ENCODE peak calls at places on chromosomes 11 and 22, in nine cellular contexts. V is NCI-H510A treated with DMSO at 0.1 percent for 48 hours; T is activated T-cell treated with anti-CD3 and anti-CD28 coated beads, Interleukin-2, amount 50 U/mL, for 72 hours; U is COR-L47; C is mucosa of gallbladder; Q is fibroblast of the conjunctiva; F is activated CD8-positive, alpha-beta T cell treated with anti-CD3 and anti-CD28 coated beads for 36 hours; Z is AML-193; A is GOT3. K is an unnamed sample.

GRCh38 chr22:49521787-49522224 is 305.9 kb downstream of the BRD1 start:
- DNase-seq in V (no peak), T (no peak), U (no peak), C (no peak), Q (no peak), F (no peak), Z (no peak), A (no peak), K (no peak)

GRCh38 chr11:27216268-27217149 is 146.5 kb downstream of the CCDC34 start:
- DNase-seq in V (peak), T (no peak), U (peak), C (peak), Q (no peak), F (no peak), Z (no peak), A (no peak), K (no peak)

GRCh38 chr11:107385361-107385982 is 72.2 kb downstream of the CWF19L2 start:
- DNase-seq in V (no peak), T (no peak), U (no peak), C (no peak), Q (peak), F (no peak), Z (no peak), A (no peak), K (no peak)

GRCh38 chr11:57777969-57778317 is 16.3 kb downstream of the CTNND1 start:
- DNase-seq in V (no peak), T (no peak), U (no peak), C (peak), Q (no peak), F (no peak), Z (no peak), A (no peak), K (no peak)

GRCh38 chr11:78633516-78634310 is 59.0 kb upstream of the NARS2 start:
- DNase-seq in V (no peak), T (no peak), U (no peak), C (no peak), Q (no peak), F (no peak), Z (no peak), A (no peak), K (no peak)

GRCh38 chr11:15095736-15096228 is 18.9 kb upstream of the INSC start:
- DNase-seq in V (no peak), T (no peak), U (no peak), C (no peak), Q (no peak), F (no peak), Z (no peak), A (no peak), K (no peak)

GRCh38 chr22:26990503-26991189 is 333.3 kb downstream of the MIAT start:
- DNase-seq in V (no peak), T (no peak), U (no peak), C (no peak), Q (no peak), F (no peak), Z (no peak), A (no peak), K (peak)

GRCh38 chr22:31127181-31127772 is 4.5 kb downstream of the INPP5J start:
- DNase-seq in V (no peak), T (no peak), U (no peak), C (no peak), Q (no peak), F (peak), Z (no peak), A (no peak), K (no peak)

GRCh38 chr11:75938543-75938942 is 123.5 kb downstream of the UVRAG start:
- DNase-seq in V (no peak), T (no peak), U (no peak), C (no peak), Q (no peak), F (no peak), Z (no peak), A (no peak), K (no peak)

K was measured in GM13976.